ENCODE peak calls at places on chromosome 5, in six cellular contexts. L is cardiac muscle cell, R is trophoblast cell, Q is PC-9, G is OCI-LY7, S is sigmoid colon. U is an unnamed sample. For H3K36me3, the result is how much of the 10 kb centered on the place peaks cover.

GRCh38 chr5:40716000-40716399 is 36.3 kb downstream of the PTGER4 start:
- DNase-seq in Q (no peak), S (no peak), R (no peak), G (no peak), L (no peak), U (no peak)

GRCh38 chr5:148972958-148973357 is 89.9 kb downstream of the SH3TC2 start:
- DNase-seq in Q (peak), S (peak), L (no peak), R (peak), G (no peak), U (peak)

GRCh38 chr5:14405267-14405666 is 176.3 kb upstream of the OTULINL start:
- DNase-seq in Q (no peak), G (no peak), S (no peak), R (no peak), L (no peak), U (no peak)

GRCh38 chr5:31894131-31894530 is 255.2 kb downstream of the PDZD2 start:
- DNase-seq in R (no peak), L (peak), G (no peak), Q (no peak), S (no peak), U (no peak)

GRCh38 chr5:158096835-158097234 is 237.9 kb upstream of the CLINT1 start:
- DNase-seq in R (no peak), Q (no peak), G (no peak), L (no peak), S (no peak), U (no peak)

GRCh38 chr5:151126199-151126645 is 31.4 kb downstream of the ANXA6 start:
- DNase-seq in L (peak), S (peak), G (peak), R (peak), Q (peak), U (peak)

GRCh38 chr5:114449836-114450515 is 88.1 kb downstream of the KCNN2 start:
- DNase-seq in L (peak), S (peak), G (peak), Q (peak), R (peak), U (peak)

GRCh38 chr5:138926257-138926656 is 51.1 kb upstream of the LRRTM2 start:
- DNase-seq in Q (no peak), G (no peak), S (no peak), L (no peak), R (no peak), U (no peak)

GRCh38 chr5:173582198-173583092 is 34.0 kb downstream of the BOD1 start:
- DNase-seq in S (no peak), Q (no peak), R (no peak), L (no peak), G (no peak), U (no peak)

GRCh38 chr5:178460174-178460573 is 130.0 kb downstream of the COL23A1 start:
- DNase-seq in R (no peak), S (no peak), G (no peak), Q (no peak), L (no peak), U (no peak)
- H3K36me3 ChIP-seq in R (under half), S (under half), G (under half), Q (under half), L (under half), U (under half)

GRCh38 chr5:172169216-172169615 is 18.8 kb downstream of the STK10 start:
- DNase-seq in G (no peak), S (no peak), R (no peak), L (no peak), Q (no peak), U (no peak)
- H3K36me3 ChIP-seq in G (under half), S (under half), R (under half), L (under half), Q (under half), U (under half)

GRCh38 chr5:179865471-179866240 is 7.0 kb upstream of the MRNIP start:
- DNase-seq in Q (no peak), G (no peak), L (no peak), R (no peak), S (peak), U (no peak)
- H3K36me3 ChIP-seq in Q (under half), G (half or more), L (under half), R (half or more), S (under half), U (under half)

DNA sequence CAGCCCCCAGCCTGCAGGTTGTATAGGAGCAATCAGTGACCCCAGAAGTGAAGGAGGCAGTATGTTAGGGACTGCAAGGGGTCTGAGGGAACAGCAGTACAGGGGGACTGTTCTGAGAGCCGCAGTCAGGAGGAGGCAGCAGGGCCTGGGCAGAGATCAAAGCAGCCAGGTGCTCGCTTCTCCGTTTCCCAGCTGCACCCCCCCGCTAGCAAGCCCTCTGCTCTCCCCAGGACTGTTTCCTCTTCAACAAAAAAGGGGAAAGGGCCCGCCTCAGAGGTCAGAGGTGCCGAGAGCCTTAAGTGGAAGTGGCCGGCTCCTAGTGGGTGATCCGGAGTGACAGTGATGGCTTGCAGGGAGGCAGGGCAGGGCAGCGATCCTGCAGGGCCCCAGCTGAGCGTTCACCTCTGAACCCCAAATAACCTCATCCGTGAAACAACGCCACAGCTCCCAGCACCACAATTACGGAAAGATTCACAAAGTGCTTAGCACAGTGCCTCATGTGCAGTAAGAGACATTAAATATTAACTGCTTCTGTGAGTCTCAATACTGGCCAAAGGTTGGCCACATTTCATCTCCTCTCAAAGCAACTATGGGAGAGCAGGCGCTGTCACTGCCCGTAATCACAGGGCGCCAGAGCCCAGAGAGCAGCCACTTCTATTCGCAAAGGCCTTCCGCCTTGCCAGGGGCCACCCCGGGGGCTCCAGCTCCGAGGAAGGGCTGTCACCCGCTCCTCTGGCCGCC is 8.0 kb downstream of the CLPTM1L start:
- DNase-seq in S (no peak), L (no peak), G (no peak), R (no peak), Q (no peak), U (no peak)
- H3K36me3 ChIP-seq in S (half or more), L (under half), G (half or more), R (half or more), Q (under half), U (half or more)

GRCh38 chr5:54524082-54524481 is 6.5 kb downstream of the SNX18 start:
- DNase-seq in S (no peak), L (no peak), R (no peak), G (no peak), Q (no peak), U (no peak)
- H3K36me3 ChIP-seq in S (under half), L (under half), R (under half), G (under half), Q (under half), U (under half)